ENCODE peak calls at places on chromosome 20, in four cellular contexts. P, N, K and Y are unnamed samples.

GRCh38 chr20:64214952-64215351 is 40.6 kb upstream of the PCMTD2 start:
- DNase-seq in P (no peak), N (no peak), K (no peak), Y (no peak)

GRCh38 chr20:38633577-38634093 is 32.0 kb downstream of the ARHGAP40 start:
- DNase-seq in P (peak), N (no peak), K (peak), Y (peak)

GRCh38 chr20:25259358-25259757 is 11.5 kb downstream of the PYGB start:
- DNase-seq in P (no peak), N (no peak), K (peak), Y (no peak)

GRCh38 chr20:6674831-6675230 is 92.7 kb upstream of the BMP2 start:
- DNase-seq in P (no peak), N (no peak), K (no peak), Y (no peak)

GRCh38 chr20:8309638-8310037 is 177.6 kb downstream of the PLCB1 start:
- DNase-seq in P (no peak), N (no peak), K (no peak), Y (no peak)

GRCh38 chr20:14859627-14860026 is 522.2 kb upstream of the FLRT3 start:
- DNase-seq in P (no peak), N (no peak), K (no peak), Y (no peak)

GRCh38 chr20:59515013-59515905 is 89.1 kb upstream of the PHACTR3 start:
- DNase-seq in P (no peak), N (peak), K (peak), Y (peak)

GRCh38 chr20:36145877-36146707 is 8.4 kb upstream of the EPB41L1 start:
- DNase-seq in P (no peak), N (no peak), K (no peak), Y (no peak)

GRCh38 chr20:5156670-5157448 is 30.1 kb downstream of the CDS2 start:
- DNase-seq in P (no peak), N (no peak), K (no peak), Y (no peak)

GRCh38 chr20:35264755-35265154 is 13.2 kb downstream of the MMP24OS start:
- DNase-seq in P (no peak), N (no peak), K (no peak), Y (no peak)

GRCh38 chr20:36317675-36318074 is 11.5 kb downstream of the DLGAP4 start:
- DNase-seq in P (peak), N (no peak), K (no peak), Y (no peak)

GRCh38 chr20:8473459-8473858 is 341.4 kb downstream of the PLCB1 start:
- DNase-seq in P (no peak), N (no peak), K (no peak), Y (no peak)

GRCh38 chr20:8260837-8261241 is 128.8 kb downstream of the PLCB1 start:
- DNase-seq in P (no peak), N (no peak), K (no peak), Y (no peak)

GRCh38 chr20:62157387-62158087 is 14.0 kb downstream of the SS18L1 start:
- DNase-seq in P (no peak), N (no peak), K (no peak), Y (no peak)

GRCh38 chr20:62623488-62624324 is 18.6 kb upstream of the SLCO4A1 start:
- DNase-seq in P (peak), N (peak), K (peak), Y (peak)

GRCh38 chr20:2653511-2654383 is 1.3 kb downstream of the NOP56 start:
- DNase-seq in P (peak), N (no peak), K (no peak), Y (no peak)

GRCh38 chr20:43563429-43563828 is 4.6 kb downstream of the SGK2 start:
- DNase-seq in P (no peak), N (no peak), K (no peak), Y (no peak)

GRCh38 chr20:53857723-53858236 is 212.6 kb downstream of the BCAS1 start:
- DNase-seq in P (no peak), N (no peak), K (peak), Y (no peak)

GRCh38 chr20:62602550-62602949 is 39.8 kb upstream of the SLCO4A1 start:
- DNase-seq in P (peak), N (no peak), K (peak), Y (no peak)

GRCh38 chr20:38304845-38305447 is 990 bp downstream of the BPI start:
- DNase-seq in P (peak), N (no peak), K (no peak), Y (no peak)

GRCh38 chr20:52779125-52779524 is 193.0 kb upstream of the TSHZ2 start:
- DNase-seq in P (no peak), N (no peak), K (no peak), Y (no peak)

GRCh38 chr20:41540916-41541315 is 77.3 kb downstream of the CHD6 start:
- DNase-seq in P (no peak), N (no peak), K (no peak), Y (no peak)

GRCh38 chr20:41538810-41539596 is 79.2 kb downstream of the CHD6 start:
- DNase-seq in P (no peak), N (no peak), K (no peak), Y (no peak)

GRCh38 chr20:41544472-41544871 is 73.7 kb downstream of the CHD6 start:
- DNase-seq in P (no peak), N (no peak), K (no peak), Y (no peak)

GRCh38 chr20:41537865-41538264 is 80.3 kb downstream of the CHD6 start:
- DNase-seq in P (no peak), N (no peak), K (no peak), Y (no peak)

DNA sequence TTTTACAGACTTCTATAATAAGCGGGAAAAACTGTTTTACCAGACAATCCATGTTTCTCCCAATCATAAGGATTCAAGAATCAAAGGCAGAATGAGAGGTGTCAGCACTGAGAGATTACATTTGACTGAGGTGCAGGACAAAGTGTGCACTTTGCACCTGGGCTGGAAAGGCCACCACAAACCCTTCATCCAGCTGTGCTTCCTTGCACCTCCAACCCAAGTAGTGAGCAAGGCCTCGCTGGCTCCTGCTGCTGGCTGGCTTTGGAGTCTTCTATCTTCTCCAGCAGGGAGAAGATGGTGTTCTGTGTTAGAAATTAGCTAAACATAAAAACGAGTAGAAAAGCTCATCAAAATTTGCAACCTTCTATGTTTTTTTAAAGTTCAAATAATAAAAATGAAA is 77.7 kb downstream of the CHD6 start:
- DNase-seq in P (no peak), N (no peak), K (no peak), Y (no peak)
- TF ChIP-seq CTCF in P (no peak), N (no peak), K (no peak), Y (no peak)

GRCh38 chr20:20859510-20859909 is 147.1 kb upstream of the RALGAPA2 start:
- DNase-seq in P (no peak), N (no peak), K (no peak), Y (no peak)

GRCh38 chr20:20860078-20860806 is 147.8 kb upstream of the RALGAPA2 start:
- DNase-seq in P (peak), N (peak), K (peak), Y (peak)

GRCh38 chr20:20869161-20869560 is 156.7 kb upstream of the RALGAPA2 start:
- DNase-seq in P (no peak), N (no peak), K (no peak), Y (no peak)

GRCh38 chr20:20864346-20865096 is 152.1 kb upstream of the RALGAPA2 start:
- DNase-seq in P (no peak), N (no peak), K (no peak), Y (no peak)
- TF ChIP-seq CTCF in P (no peak), N (no peak), K (no peak), Y (peak)

DNA sequence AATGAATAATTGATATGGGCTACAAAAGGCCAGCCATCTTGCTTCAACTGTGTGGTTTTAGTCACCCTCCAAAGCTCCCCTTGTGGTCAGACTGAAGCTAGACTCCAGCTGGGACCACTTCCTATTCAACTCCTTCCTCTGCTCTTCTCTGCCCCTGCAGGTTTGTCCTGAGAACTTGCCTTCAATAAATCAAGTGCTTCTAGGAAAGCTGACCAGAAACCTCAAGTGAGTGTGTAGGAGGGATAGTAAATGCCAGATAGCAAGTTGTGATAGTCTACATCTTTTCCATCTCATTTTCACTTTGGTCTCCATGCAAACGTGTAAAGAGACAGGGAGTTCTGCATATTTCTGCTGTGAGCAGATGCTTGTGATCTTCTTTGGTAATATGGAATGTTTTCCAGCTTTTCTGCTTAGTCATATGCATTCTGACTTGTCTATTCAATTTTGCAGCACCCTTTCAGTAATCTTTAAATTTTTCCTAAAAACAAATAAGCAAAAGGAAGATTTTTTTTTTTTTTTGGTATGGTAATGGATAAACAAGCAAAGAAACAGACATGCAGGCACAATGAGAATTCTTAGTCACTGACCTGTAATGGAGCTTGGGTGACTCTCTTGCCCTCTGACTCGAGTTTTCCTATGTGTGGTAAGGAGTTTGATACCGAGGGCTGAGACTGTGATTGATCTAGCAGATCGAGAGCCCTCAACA is 201.3 kb upstream of the BTBD3 start:
- DNase-seq in P (no peak), N (no peak), K (no peak), Y (no peak)
- TF ChIP-seq CTCF in P (no peak), N (no peak), K (no peak), Y (no peak)

GRCh38 chr20:46592580-46593362 is 42.3 kb upstream of the OCSTAMP start:
- DNase-seq in P (no peak), N (no peak), K (no peak), Y (no peak)
- TF ChIP-seq CTCF in P (no peak), N (no peak), K (no peak), Y (no peak)

GRCh38 chr20:46717818-46718541 is 8.5 kb downstream of the SLC2A10 start:
- DNase-seq in P (no peak), N (no peak), K (no peak), Y (no peak)

GRCh38 chr20:46712056-46712636 is 2.7 kb downstream of the SLC2A10 start:
- DNase-seq in P (no peak), N (no peak), K (no peak), Y (no peak)

GRCh38 chr20:46713957-46714834 is 4.7 kb downstream of the SLC2A10 start:
- DNase-seq in P (no peak), N (no peak), K (peak), Y (no peak)

GRCh38 chr20:46720019-46720418 is 10.6 kb downstream of the SLC2A10 start:
- DNase-seq in P (no peak), N (no peak), K (no peak), Y (no peak)

DNA sequence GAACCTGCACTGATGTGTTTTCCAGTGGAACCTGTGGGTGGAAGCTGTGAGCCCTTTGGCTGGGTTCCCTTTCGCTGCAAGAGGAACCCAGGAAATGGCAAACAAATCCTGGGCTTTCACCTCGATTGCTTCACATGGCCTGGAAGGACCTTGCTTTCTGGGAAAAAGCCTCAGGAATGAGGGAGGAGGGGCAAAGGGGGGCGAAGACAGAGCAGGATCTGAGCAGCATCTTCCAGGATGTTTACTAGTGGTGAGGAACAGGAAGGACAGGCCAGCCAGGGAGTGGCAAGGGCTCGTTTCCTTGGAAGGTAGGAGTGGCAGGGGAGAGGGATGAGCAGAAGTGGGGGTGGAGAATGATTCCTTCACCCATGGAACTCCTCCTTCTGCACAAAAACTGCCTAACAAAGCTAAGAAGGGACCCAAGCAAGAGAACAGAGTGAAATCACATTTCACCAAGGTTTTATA is 5.9 kb downstream of the SLC2A10 start:
- DNase-seq in P (no peak), N (peak), K (peak), Y (no peak)
- TF ChIP-seq CTCF in P (no peak), N (no peak), K (peak), Y (no peak)

GRCh38 chr20:33897313-33897912 is 86.3 kb downstream of the CHMP4B start:
- DNase-seq in P (no peak), N (no peak), K (no peak), Y (no peak)
- TF ChIP-seq CTCF in P (no peak), N (no peak), K (no peak), Y (no peak)

GRCh38 chr20:3781153-3781910 is at the start of gene SPEF1:
- DNase-seq in P (peak), N (no peak), K (peak), Y (peak)
- TF ChIP-seq CTCF in P (peak), N (no peak), K (peak), Y (peak)